ENCODE peak calls at places on chromosomes 4 and X, in nine cellular contexts. One of them, this sample, is unnamed.

GRCh38 chr4:71231073-71231752 is 107.6 kb upstream of the SLC4A4 start:
- DNase-seq in activated T-cell treated with anti-CD3 and anti-CD28 coated beads for 4 hours: no peak
- DNase-seq in Caki2: peak; percentile 88
- DNase-seq in heart left ventricle: peak; percentile 96
- DNase-seq in activated gamma-delta T cell treated with anti-CD3 and anti-CD28 coated beads, Interleukin-2, amount 50 U/mL, for 16 hours: no peak
- DNase-seq in SK-N-DZ: no peak
- DNase-seq in RPMI8226: peak; percentile 94
- DNase-seq in GM23248: peak; percentile 67
- DNase-seq in Panc1: no peak
- DNase-seq in this sample: no peak

GRCh38 chrX:29299689-29300088 is 712.4 kb downstream of the IL1RAPL1 start:
- DNase-seq in activated T-cell treated with anti-CD3 and anti-CD28 coated beads for 4 hours: no peak
- DNase-seq in Caki2: peak; percentile 39
- DNase-seq in heart left ventricle: no peak
- DNase-seq in activated gamma-delta T cell treated with anti-CD3 and anti-CD28 coated beads, Interleukin-2, amount 50 U/mL, for 16 hours: no peak
- DNase-seq in SK-N-DZ: no peak
- DNase-seq in RPMI8226: no peak
- DNase-seq in GM23248: no peak
- DNase-seq in Panc1: no peak
- DNase-seq in this sample: no peak

GRCh38 chrX:142251665-142252064 is 46.6 kb upstream of the MAGEC2 start:
- DNase-seq in activated T-cell treated with anti-CD3 and anti-CD28 coated beads for 4 hours: no peak
- DNase-seq in Caki2: no peak
- DNase-seq in heart left ventricle: no peak
- DNase-seq in activated gamma-delta T cell treated with anti-CD3 and anti-CD28 coated beads, Interleukin-2, amount 50 U/mL, for 16 hours: no peak
- DNase-seq in SK-N-DZ: no peak
- DNase-seq in RPMI8226: no peak
- DNase-seq in GM23248: no peak
- DNase-seq in Panc1: peak; percentile 7
- DNase-seq in this sample: peak; percentile 29

GRCh38 chr4:117085185-117085701 is at the start of gene TRAM1L1:
- DNase-seq in activated T-cell treated with anti-CD3 and anti-CD28 coated beads for 4 hours: no peak
- DNase-seq in Caki2: peak; percentile 84
- DNase-seq in heart left ventricle: peak; percentile 70
- DNase-seq in activated gamma-delta T cell treated with anti-CD3 and anti-CD28 coated beads, Interleukin-2, amount 50 U/mL, for 16 hours: no peak
- DNase-seq in SK-N-DZ: peak; percentile 87
- DNase-seq in RPMI8226: no peak
- DNase-seq in GM23248: peak; percentile 77
- DNase-seq in Panc1: no peak
- DNase-seq in this sample: no peak

GRCh38 chr4:136861081-136861480 is 671.2 kb downstream of the PCDH18 start:
- DNase-seq in activated T-cell treated with anti-CD3 and anti-CD28 coated beads for 4 hours: no peak
- DNase-seq in Caki2: no peak
- DNase-seq in heart left ventricle: no peak
- DNase-seq in activated gamma-delta T cell treated with anti-CD3 and anti-CD28 coated beads, Interleukin-2, amount 50 U/mL, for 16 hours: no peak
- DNase-seq in SK-N-DZ: no peak
- DNase-seq in RPMI8226: no peak
- DNase-seq in GM23248: no peak
- DNase-seq in Panc1: no peak
- DNase-seq in this sample: no peak

GRCh38 chrX:134460861-134461218 is 875 bp downstream of the HPRT1 start:
- DNase-seq in activated T-cell treated with anti-CD3 and anti-CD28 coated beads for 4 hours: no peak
- DNase-seq in Caki2: peak; percentile 28
- DNase-seq in heart left ventricle: no peak
- DNase-seq in activated gamma-delta T cell treated with anti-CD3 and anti-CD28 coated beads, Interleukin-2, amount 50 U/mL, for 16 hours: no peak
- DNase-seq in SK-N-DZ: peak; percentile 9
- DNase-seq in RPMI8226: peak; percentile 23
- DNase-seq in GM23248: peak; percentile 42
- DNase-seq in Panc1: no peak
- DNase-seq in this sample: no peak

GRCh38 chr4:118835896-118836762 is at the start of gene SEC24D:
- DNase-seq in activated T-cell treated with anti-CD3 and anti-CD28 coated beads for 4 hours: peak; percentile 79
- DNase-seq in Caki2: peak; percentile 84
- DNase-seq in heart left ventricle: peak; percentile 94
- DNase-seq in activated gamma-delta T cell treated with anti-CD3 and anti-CD28 coated beads, Interleukin-2, amount 50 U/mL, for 16 hours: peak; percentile 75
- DNase-seq in SK-N-DZ: peak; percentile 82
- DNase-seq in RPMI8226: peak; percentile 87
- DNase-seq in GM23248: peak; percentile 96
- DNase-seq in Panc1: peak; percentile 27
- DNase-seq in this sample: peak; percentile 72

GRCh38 chrX:18654873-18655836 is 16.8 kb downstream of the RS1 start:
- DNase-seq in activated T-cell treated with anti-CD3 and anti-CD28 coated beads for 4 hours: no peak
- DNase-seq in Caki2: no peak
- DNase-seq in heart left ventricle: no peak
- DNase-seq in activated gamma-delta T cell treated with anti-CD3 and anti-CD28 coated beads, Interleukin-2, amount 50 U/mL, for 16 hours: no peak
- DNase-seq in SK-N-DZ: no peak
- DNase-seq in RPMI8226: no peak
- DNase-seq in GM23248: no peak
- DNase-seq in Panc1: no peak
- DNase-seq in this sample: no peak

GRCh38 chr4:163344147-163345050 is 707 bp downstream of the NPY5R start:
- DNase-seq in activated T-cell treated with anti-CD3 and anti-CD28 coated beads for 4 hours: no peak
- DNase-seq in Caki2: peak; percentile 45
- DNase-seq in heart left ventricle: peak; percentile 22
- DNase-seq in activated gamma-delta T cell treated with anti-CD3 and anti-CD28 coated beads, Interleukin-2, amount 50 U/mL, for 16 hours: no peak
- DNase-seq in SK-N-DZ: no peak
- DNase-seq in RPMI8226: peak; percentile 3
- DNase-seq in GM23248: no peak
- DNase-seq in Panc1: no peak
- DNase-seq in this sample: no peak

GRCh38 chr4:18689308-18689915 is 667.9 kb upstream of the LCORL start:
- DNase-seq in activated T-cell treated with anti-CD3 and anti-CD28 coated beads for 4 hours: peak; percentile 26
- DNase-seq in Caki2: peak; percentile 19
- DNase-seq in heart left ventricle: no peak
- DNase-seq in activated gamma-delta T cell treated with anti-CD3 and anti-CD28 coated beads, Interleukin-2, amount 50 U/mL, for 16 hours: no peak
- DNase-seq in SK-N-DZ: peak; percentile 60
- DNase-seq in RPMI8226: peak; percentile 46
- DNase-seq in GM23248: peak; percentile 65
- DNase-seq in Panc1: peak; percentile 28
- DNase-seq in this sample: peak; percentile 15

GRCh38 chr4:182855877-182856276 is 61.3 kb downstream of the DCTD start:
- DNase-seq in activated T-cell treated with anti-CD3 and anti-CD28 coated beads for 4 hours: no peak
- DNase-seq in Caki2: no peak
- DNase-seq in heart left ventricle: no peak
- DNase-seq in activated gamma-delta T cell treated with anti-CD3 and anti-CD28 coated beads, Interleukin-2, amount 50 U/mL, for 16 hours: no peak
- DNase-seq in SK-N-DZ: no peak
- DNase-seq in RPMI8226: no peak
- DNase-seq in GM23248: no peak
- DNase-seq in Panc1: no peak
- DNase-seq in this sample: no peak

GRCh38 chr4:143420227-143420626 is 83.6 kb downstream of the GAB1 start:
- DNase-seq in activated T-cell treated with anti-CD3 and anti-CD28 coated beads for 4 hours: no peak
- DNase-seq in Caki2: no peak
- DNase-seq in heart left ventricle: no peak
- DNase-seq in activated gamma-delta T cell treated with anti-CD3 and anti-CD28 coated beads, Interleukin-2, amount 50 U/mL, for 16 hours: no peak
- DNase-seq in SK-N-DZ: no peak
- DNase-seq in RPMI8226: peak; percentile 36
- DNase-seq in GM23248: no peak
- DNase-seq in Panc1: no peak
- DNase-seq in this sample: no peak

GRCh38 chr4:133483600-133484246 is 334.6 kb downstream of the PCDH10 start:
- DNase-seq in activated T-cell treated with anti-CD3 and anti-CD28 coated beads for 4 hours: no peak
- DNase-seq in Caki2: peak; percentile 19
- DNase-seq in heart left ventricle: no peak
- DNase-seq in activated gamma-delta T cell treated with anti-CD3 and anti-CD28 coated beads, Interleukin-2, amount 50 U/mL, for 16 hours: no peak
- DNase-seq in SK-N-DZ: peak; percentile 27
- DNase-seq in RPMI8226: no peak
- DNase-seq in GM23248: peak; percentile 8
- DNase-seq in Panc1: no peak
- DNase-seq in this sample: no peak

GRCh38 chr4:75705198-75705712 is 19.1 kb upstream of the USO1 start:
- DNase-seq in activated T-cell treated with anti-CD3 and anti-CD28 coated beads for 4 hours: no peak
- DNase-seq in Caki2: no peak
- DNase-seq in heart left ventricle: no peak
- DNase-seq in activated gamma-delta T cell treated with anti-CD3 and anti-CD28 coated beads, Interleukin-2, amount 50 U/mL, for 16 hours: no peak
- DNase-seq in SK-N-DZ: no peak
- DNase-seq in RPMI8226: no peak
- DNase-seq in GM23248: no peak
- DNase-seq in Panc1: no peak
- DNase-seq in this sample: no peak

GRCh38 chrX:71236858-71237257 is 13.8 kb downstream of the GJB1 start:
- DNase-seq in activated T-cell treated with anti-CD3 and anti-CD28 coated beads for 4 hours: no peak
- DNase-seq in Caki2: no peak
- DNase-seq in heart left ventricle: no peak
- DNase-seq in activated gamma-delta T cell treated with anti-CD3 and anti-CD28 coated beads, Interleukin-2, amount 50 U/mL, for 16 hours: no peak
- DNase-seq in SK-N-DZ: no peak
- DNase-seq in RPMI8226: no peak
- DNase-seq in GM23248: no peak
- DNase-seq in Panc1: no peak
- DNase-seq in this sample: peak; percentile 56

GRCh38 chr4:47762376-47763266 is 75.2 kb downstream of the CORIN start:
- DNase-seq in activated T-cell treated with anti-CD3 and anti-CD28 coated beads for 4 hours: no peak
- DNase-seq in Caki2: no peak
- DNase-seq in heart left ventricle: no peak
- DNase-seq in activated gamma-delta T cell treated with anti-CD3 and anti-CD28 coated beads, Interleukin-2, amount 50 U/mL, for 16 hours: no peak
- DNase-seq in SK-N-DZ: no peak
- DNase-seq in RPMI8226: no peak
- DNase-seq in GM23248: no peak
- DNase-seq in Panc1: no peak
- DNase-seq in this sample: no peak